ENCODE peak calls at places on chromosomes 16 and 17, in five cellular contexts. O is epithelial cell of proximal tubule, Q is neural progenitor cell, C is retinal pigment epithelial cell, N is fibroblast of lung. X is an unnamed sample.

GRCh38 chr16:64866026-64866425 is 255.8 kb downstream of the CDH11 start:
- DNase-seq in O (no peak), Q (no peak), C (no peak), N (no peak), X (no peak)

GRCh38 chr16:24430937-24431760 is 108.2 kb upstream of the RBBP6 start:
- DNase-seq in O (no peak), Q (no peak), C (no peak), N (no peak), X (peak; percentile 8)

GRCh38 chr16:64865037-64865696 is 256.7 kb downstream of the CDH11 start:
- DNase-seq in O (no peak), Q (no peak), C (no peak), N (peak; percentile 6), X (no peak)

GRCh38 chr16:82037251-82037650 is 2.2 kb downstream of the HSD17B2 start:
- DNase-seq in O (no peak), Q (no peak), C (no peak), N (no peak), X (no peak)

GRCh38 chr17:75619506-75620431 is 13.5 kb upstream of the SMIM5 start:
- DNase-seq in O (no peak), Q (peak; percentile 80), C (no peak), N (peak; percentile 14), X (no peak)

GRCh38 chr17:66673668-66674276 is 161.1 kb upstream of the CACNG5 start:
- DNase-seq in O (no peak), Q (peak; percentile 78), C (no peak), N (peak; percentile 71), X (no peak)

GRCh38 chr16:576823-577201 is 7.0 kb downstream of the PIGQ start:
- DNase-seq in O (no peak), Q (peak; percentile 72), C (no peak), N (no peak), X (no peak)

GRCh38 chr16:26667271-26667703 is 399.4 kb upstream of the C16orf82 start:
- DNase-seq in O (no peak), Q (peak; percentile 76), C (no peak), N (no peak), X (no peak)

GRCh38 chr17:14330492-14330920 is 29.6 kb downstream of the HS3ST3B1 start:
- DNase-seq in O (no peak), Q (peak; percentile 80), C (no peak), N (peak; percentile 93), X (no peak)

GRCh38 chr16:4371481-4372314 is at the start of gene VASN:
- DNase-seq in O (no peak), Q (peak; percentile 90), C (no peak), N (peak; percentile 75), X (no peak)

GRCh38 chr17:45722161-45722560 is 62.0 kb upstream of the CRHR1 start:
- DNase-seq in O (no peak), Q (peak; percentile 83), C (no peak), N (no peak), X (no peak)
- TF ChIP-seq CTCF in O (peak; percentile 47), Q (peak; percentile 70), C (peak; percentile 50), N (no peak), X (peak; percentile 6)

DNA sequence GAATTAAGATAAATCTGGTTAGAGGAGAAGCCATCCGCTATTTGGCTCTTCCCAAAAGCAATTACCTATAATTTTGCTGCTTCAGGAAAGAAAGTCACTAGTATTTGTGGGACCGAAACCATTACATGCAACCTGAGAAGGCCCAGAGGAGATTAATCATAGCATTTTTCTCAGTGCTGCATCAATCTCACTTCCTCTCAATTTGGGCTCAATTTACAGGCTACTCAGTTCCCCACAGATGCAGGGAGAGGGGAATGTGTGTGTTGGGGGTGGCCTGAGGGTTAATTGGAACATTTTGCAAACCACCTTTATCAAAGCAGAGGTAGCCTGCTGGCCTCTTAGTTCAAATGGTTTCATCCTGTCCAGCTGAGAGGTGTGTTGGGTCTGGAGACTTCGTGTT is 394.7 kb upstream of the ASIC2 start:
- DNase-seq in O (no peak), Q (no peak), C (no peak), N (no peak), X (no peak)
- H3K4me3 ChIP-seq in O (no peak overlapping the region), Q (no peak overlapping the region), C (no peak overlapping the region), N (no peak overlapping the region), X (no peak overlapping the region)

GRCh38 chr16:72532896-72533295 is 360.9 kb upstream of the PMFBP1 start:
- DNase-seq in O (no peak), Q (no peak), C (no peak), N (peak; percentile 27), X (no peak)

DNA sequence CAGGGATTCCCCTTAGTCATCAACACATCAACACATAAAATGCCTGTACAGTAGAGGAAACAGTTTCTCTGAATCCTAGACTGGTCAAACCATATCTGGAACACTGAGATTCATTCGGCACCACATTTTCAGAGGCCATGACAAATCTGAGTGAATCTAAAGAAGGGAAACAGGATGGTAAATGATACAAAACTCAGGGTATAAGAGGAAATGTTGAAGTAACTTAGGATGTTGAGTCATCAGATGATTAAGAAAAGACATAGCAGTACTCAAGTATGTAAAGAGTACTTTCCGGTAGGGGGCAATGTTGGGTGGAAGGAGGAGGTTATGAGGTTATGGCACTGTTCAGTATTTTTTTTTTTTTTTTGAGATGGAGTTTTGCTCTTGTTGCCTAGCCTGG is 358.5 kb upstream of the PMFBP1 start:
- DNase-seq in O (no peak), Q (no peak), C (no peak), N (peak; percentile 68), X (peak; percentile 13)
- TF ChIP-seq CTCF in O (peak; percentile 35), Q (no peak), C (no peak), N (peak; percentile 10), X (peak; percentile 22)

DNA sequence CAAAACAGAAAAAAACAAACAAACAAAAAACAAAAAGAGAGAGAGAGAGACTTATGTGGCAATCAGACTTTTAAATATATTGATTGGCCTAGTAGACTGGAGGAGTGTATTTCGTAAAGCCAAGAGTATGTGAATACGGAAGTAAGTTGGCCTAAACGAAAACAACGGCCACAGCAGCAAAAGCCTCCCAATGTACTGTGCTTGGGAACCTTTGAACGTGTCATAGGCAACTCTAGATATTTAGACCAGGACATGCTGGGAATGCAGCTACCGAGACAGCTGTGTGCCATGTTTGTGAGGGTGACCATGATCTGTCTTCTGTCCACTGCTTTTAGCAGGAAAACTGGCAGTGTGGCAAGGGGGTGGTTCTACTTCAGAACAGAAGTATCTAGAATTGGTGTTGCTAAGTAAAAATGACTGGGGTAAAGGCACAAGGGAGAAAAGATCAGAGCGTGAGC is 7.4 kb downstream of the MAF start:
- DNase-seq in O (no peak), Q (no peak), C (no peak), N (peak; percentile 54), X (no peak)
- H3K4me3 ChIP-seq in O (peak overlapping the region; percentile 25), Q (no peak overlapping the region), C (no peak overlapping the region), N (no peak overlapping the region), X (no peak overlapping the region)

DNA sequence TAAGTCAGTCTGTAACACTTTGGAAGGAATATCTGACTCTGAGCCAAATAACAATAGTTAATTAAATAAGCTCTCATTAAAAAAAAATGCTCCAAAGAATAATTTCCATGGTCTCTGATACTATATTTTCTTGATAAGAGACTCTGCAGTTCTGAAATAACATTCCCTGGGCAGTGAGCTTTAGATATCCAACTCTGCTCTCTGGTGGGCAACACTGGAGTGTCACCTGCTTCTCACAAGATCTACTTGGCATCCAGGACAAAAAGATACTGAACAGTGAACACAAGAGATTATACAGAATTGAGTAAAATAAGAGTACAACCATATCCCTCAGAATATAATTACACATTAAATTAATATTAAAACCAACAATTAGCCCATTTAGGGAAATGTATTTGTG is 13.7 kb downstream of the BLMH start:
- DNase-seq in O (no peak), Q (peak; percentile 61), C (peak; percentile 46), N (peak; percentile 50), X (no peak)
- TF ChIP-seq CTCF in O (peak; percentile 65), Q (peak; percentile 62), C (peak; percentile 68), N (peak; percentile 23), X (peak; percentile 29)

DNA sequence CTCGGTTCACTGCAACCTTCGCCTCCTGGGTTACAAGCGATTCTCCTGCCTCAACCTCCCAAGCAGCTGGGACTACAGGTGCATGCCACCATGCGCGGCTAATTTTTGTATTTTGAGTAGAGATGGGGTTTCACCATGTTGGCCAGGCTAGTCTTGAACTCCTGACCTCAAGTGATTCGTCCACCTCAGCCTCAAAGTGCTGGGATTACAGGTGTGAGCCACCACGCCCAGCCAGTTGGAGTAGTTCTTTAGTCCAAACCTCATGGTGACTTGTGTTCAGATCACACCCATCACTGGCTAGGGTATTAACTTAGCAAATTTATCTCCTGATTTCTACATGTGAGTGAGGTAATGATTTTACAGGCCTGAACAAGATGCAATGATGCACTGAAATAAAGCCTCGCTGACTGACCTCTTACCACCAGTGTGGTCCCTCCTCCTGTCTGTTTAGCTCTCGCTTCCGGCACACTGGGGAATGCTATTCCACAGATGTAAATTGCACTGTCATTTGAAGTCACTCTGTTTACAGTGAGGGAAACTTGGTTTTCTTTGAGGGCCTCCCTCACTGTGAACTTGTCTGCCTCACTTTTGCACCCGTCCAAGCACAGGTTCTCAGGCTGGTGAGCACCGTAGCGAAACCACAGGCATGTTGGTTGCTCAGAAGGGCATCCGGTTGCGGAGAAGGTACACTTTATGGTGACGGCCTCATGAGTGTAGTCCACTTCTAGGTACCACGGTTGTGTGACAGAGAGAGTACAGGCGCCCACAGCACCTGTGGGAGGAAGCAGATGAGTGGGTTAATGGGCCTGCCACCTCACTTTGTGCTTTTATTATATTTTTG is 5.5 kb downstream of the IGSF6 start:
- DNase-seq in O (no peak), Q (no peak), C (no peak), N (no peak), X (peak; percentile 95)
- H3K4me3 ChIP-seq in O (no peak overlapping the region), Q (no peak overlapping the region), C (no peak overlapping the region), N (no peak overlapping the region), X (no peak overlapping the region)

GRCh38 chr17:74214642-74215331 is 1.4 kb downstream of the TTYH2 start:
- DNase-seq in O (no peak), Q (no peak), C (no peak), N (no peak), X (no peak)

GRCh38 chr17:74212262-74212912 is 984 bp upstream of the TTYH2 start:
- DNase-seq in O (no peak), Q (peak; percentile 34), C (no peak), N (peak; percentile 26), X (no peak)

GRCh38 chr17:74211929-74212261 is 1.5 kb upstream of the TTYH2 start:
- DNase-seq in O (no peak), Q (no peak), C (no peak), N (peak; percentile 17), X (no peak)

GRCh38 chr17:74213897-74214386 is 571 bp downstream of the TTYH2 start:
- DNase-seq in O (no peak), Q (peak; percentile 39), C (no peak), N (no peak), X (no peak)

DNA sequence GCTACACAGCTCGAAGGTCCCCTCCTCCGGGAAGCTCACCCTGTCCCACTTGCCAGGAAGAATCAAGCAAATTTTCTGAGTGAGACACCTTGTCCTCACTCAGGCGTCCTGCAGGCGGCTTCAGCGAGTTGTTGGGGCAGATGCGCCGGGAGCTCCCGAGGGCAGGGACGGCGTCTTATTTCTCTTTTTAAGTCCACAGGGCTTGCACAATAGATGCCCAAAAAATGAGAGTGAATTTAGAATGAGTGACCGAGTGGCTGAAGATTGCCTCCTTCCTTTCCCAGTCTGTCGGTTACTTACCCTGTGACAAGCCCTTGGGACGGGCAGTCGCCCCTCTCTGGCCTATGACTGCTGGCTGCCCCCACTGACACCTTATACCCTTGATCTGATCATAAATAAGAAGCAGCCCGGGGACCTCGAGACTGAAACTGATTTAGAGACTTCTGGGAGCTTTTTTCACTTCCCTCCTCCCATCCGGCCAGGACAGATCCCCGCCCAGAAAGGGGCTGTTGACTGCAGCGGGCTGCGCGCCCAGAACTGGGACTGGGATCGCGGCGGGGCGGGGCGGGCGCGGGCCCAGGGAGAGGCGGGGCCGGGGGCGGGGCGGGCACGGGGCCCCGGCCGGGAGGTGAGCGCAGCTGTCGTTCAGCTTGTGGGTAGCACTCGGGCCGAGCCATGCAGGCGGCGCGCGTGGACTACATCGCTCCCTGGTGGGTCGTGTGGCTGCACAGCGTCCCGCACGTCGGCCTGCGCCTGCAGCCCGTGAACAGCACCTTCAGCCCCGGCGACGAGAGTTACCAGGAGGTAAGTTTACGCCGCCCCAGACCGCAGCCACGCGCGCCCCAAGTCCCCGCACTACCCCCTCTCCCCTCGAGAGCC is at the start of gene TTYH2:
- DNase-seq in O (no peak), Q (peak; percentile 89), C (no peak), N (peak; percentile 88), X (peak; percentile 51)
- TF ChIP-seq CTCF in O (peak; percentile 37), Q (peak; percentile 29), C (peak; percentile 39), N (peak; percentile 31), X (peak; percentile 36)